ENCODE peak calls at places on chromosomes 12 and 14, in nine cellular contexts. T is thoracic aorta; Q is AG10803; W is stimulated activated CD4-positive, alpha-beta T cell treated with anti-CD3 and anti-CD28 coated beads, Interleukin-1b, Interleukin-23, amount 100 ng/mL, for 48 hours; N is brain microvascular endothelial cell; D is CD8-positive, alpha-beta T cell; J is AG04449; Y is T-helper 17 cell; L is T-helper 1 cell. A is an unnamed sample.

GRCh38 chr14:23099212-23099861 is 4.0 kb downstream of the C14orf119 start:
- DNase-seq in Y (no peak), J (no peak), D (no peak), L (no peak), W (no peak), T (no peak), N (no peak), Q (no peak), A (no peak)

GRCh38 chr14:48936352-48936751 is 649.8 kb downstream of the RPS29 start:
- DNase-seq in L (no peak), Y (no peak), T (no peak), D (no peak), J (peak; percentile 42), W (no peak), Q (peak; percentile 51), N (peak; percentile 46), A (no peak)

GRCh38 chr12:6110006-6110405 is 14.5 kb downstream of the VWF start:
- DNase-seq in Y (no peak), Q (no peak), L (no peak), D (no peak), W (no peak), N (no peak), J (no peak), T (no peak), A (no peak)

GRCh38 chr14:70658899-70659298 is 17.2 kb downstream of the TTC9 start:
- DNase-seq in W (no peak), Q (no peak), N (no peak), D (no peak), T (no peak), Y (no peak), L (no peak), J (no peak), A (no peak)

GRCh38 chr14:92785601-92786426 is 8.3 kb upstream of the GOLGA5 start:
- DNase-seq in Q (peak; percentile 63), W (no peak), T (no peak), N (peak; percentile 92), D (no peak), J (no peak), Y (no peak), L (no peak), A (no peak)

GRCh38 chr12:103884316-103884715 is 43.3 kb upstream of the NT5DC3 start:
- DNase-seq in L (no peak), Y (no peak), W (peak; percentile 22), N (peak; percentile 33), Q (peak; percentile 76), J (no peak), T (no peak), D (peak; percentile 61), A (peak; percentile 13)

GRCh38 chr12:26628234-26628633 is 204.8 kb downstream of the ITPR2 start:
- DNase-seq in N (no peak), J (no peak), L (no peak), T (no peak), Y (no peak), D (no peak), W (no peak), Q (peak; percentile 49), A (no peak)

GRCh38 chr12:82627799-82628198 is 58.9 kb upstream of the TMTC2 start:
- DNase-seq in W (no peak), L (no peak), D (no peak), J (no peak), Y (no peak), N (peak; percentile 34), T (no peak), Q (peak; percentile 38), A (no peak)

GRCh38 chr12:115440438-115440837 is 756.5 kb upstream of the TBX3 start:
- DNase-seq in Y (no peak), Q (peak; percentile 59), T (no peak), W (no peak), D (no peak), L (no peak), N (peak; percentile 59), J (peak; percentile 14), A (no peak)

GRCh38 chr14:87745507-87746118 is 247.4 kb downstream of the GALC start:
- DNase-seq in W (no peak), J (no peak), T (no peak), N (peak; percentile 0), Y (no peak), Q (peak; percentile 50), D (no peak), L (no peak), A (no peak)

GRCh38 chr12:39429809-39430208 is 13.1 kb downstream of the KIF21A start:
- DNase-seq in W (no peak), N (no peak), Y (no peak), T (no peak), J (no peak), D (no peak), L (no peak), Q (no peak), A (no peak)

GRCh38 chr14:63551338-63551737 is 8.2 kb upstream of the PPP2R5E start:
- DNase-seq in Y (no peak), L (no peak), D (no peak), T (no peak), Q (peak; percentile 1), J (no peak), N (no peak), W (no peak), A (no peak)

GRCh38 chr14:100746326-100746725 is 19.6 kb downstream of the DLK1 start:
- DNase-seq in Q (no peak), D (no peak), W (no peak), N (no peak), L (no peak), T (no peak), Y (no peak), J (no peak), A (no peak)

GRCh38 chr14:77301103-77301502 is 19.6 kb downstream of the POMT2 start:
- DNase-seq in W (peak; percentile 63), D (peak; percentile 62), N (peak; percentile 86), Q (peak; percentile 85), L (no peak), J (no peak), Y (peak; percentile 18), T (peak; percentile 19), A (peak; percentile 23)

GRCh38 chr14:105087963-105088811 is 23.0 kb upstream of the GPR132 start:
- DNase-seq in Y (no peak), T (no peak), W (no peak), N (peak; percentile 40), L (no peak), J (no peak), Q (peak; percentile 67), D (no peak), A (no peak)

GRCh38 chr14:99650189-99650588 is 5.3 kb downstream of the HHIPL1 start:
- DNase-seq in J (no peak), Q (no peak), Y (no peak), W (no peak), L (no peak), D (no peak), N (no peak), T (no peak), A (no peak)

GRCh38 chr12:116564080-116564479 is 4.9 kb downstream of the MAP1LC3B2 start:
- DNase-seq in Y (no peak), T (no peak), L (no peak), N (no peak), J (no peak), Q (no peak), W (no peak), D (no peak), A (no peak)

GRCh38 chr14:75343914-75344313 is 65.3 kb downstream of the FOS start:
- DNase-seq in D (no peak), N (peak; percentile 7), J (no peak), W (no peak), Y (no peak), Q (peak; percentile 93), T (no peak), L (no peak), A (no peak)

GRCh38 chr12:110661337-110661972 is 27.5 kb downstream of the HVCN1 start:
- DNase-seq in T (no peak), J (no peak), L (no peak), W (peak; percentile 39), D (peak; percentile 71), Y (no peak), N (no peak), Q (no peak), A (no peak)

GRCh38 chr12:64733857-64734256 is 25.3 kb downstream of the GNS start:
- DNase-seq in Y (no peak), Q (peak; percentile 15), L (no peak), D (no peak), N (no peak), W (no peak), J (no peak), T (peak; percentile 23), A (no peak)

GRCh38 chr12:61584943-61585342 is 675.3 kb upstream of the USP15 start:
- DNase-seq in Q (no peak), Y (no peak), N (no peak), D (no peak), W (no peak), J (no peak), L (no peak), T (no peak), A (no peak)

GRCh38 chr14:68704736-68705720 is 87.8 kb downstream of the ZFP36L1 start:
- DNase-seq in W (no peak), N (no peak), Q (peak; percentile 64), T (no peak), J (no peak), D (no peak), L (no peak), Y (no peak), A (no peak)

GRCh38 chr12:103841690-103842584 is 903 bp upstream of the NT5DC3 start:
- DNase-seq in J (peak; percentile 28), N (peak; percentile 67), D (no peak), L (no peak), T (peak; percentile 11), W (peak; percentile 45), Y (peak; percentile 14), Q (peak; percentile 70), A (peak; percentile 6)

GRCh38 chr14:23162800-23163199 is 20.7 kb downstream of the SLC7A8 start:
- DNase-seq in T (no peak), Q (no peak), D (no peak), J (no peak), W (no peak), N (no peak), Y (no peak), L (no peak), A (no peak)

GRCh38 chr14:58979325-58979724 is 209.1 kb upstream of the DAAM1 start:
- DNase-seq in L (no peak), N (no peak), W (no peak), J (no peak), Q (no peak), D (no peak), T (no peak), Y (no peak), A (no peak)

GRCh38 chr14:21771671-21772070 is 98.1 kb upstream of the OR4E1 start:
- DNase-seq in Y (no peak), J (no peak), Q (no peak), L (no peak), N (no peak), T (no peak), D (no peak), W (no peak), A (no peak)

GRCh38 chr12:15522574-15523187 is 200.4 kb downstream of the PTPRO start:
- DNase-seq in T (no peak), N (peak; percentile 25), Q (peak; percentile 50), J (no peak), Y (no peak), W (no peak), D (no peak), L (no peak), A (no peak)

GRCh38 chr12:48380596-48380995 is 29.9 kb upstream of the ZNF641 start:
- DNase-seq in L (no peak), Y (no peak), Q (no peak), W (no peak), N (no peak), T (no peak), J (no peak), D (no peak), A (no peak)

GRCh38 chr14:99080306-99080705 is 191.7 kb downstream of the BCL11B start:
- DNase-seq in L (no peak), N (no peak), Y (no peak), W (no peak), D (peak; percentile 7), T (no peak), J (no peak), Q (no peak), A (no peak)

A was measured in effector CD4-positive, alpha-beta T cell.